ENCODE peak calls at places on chromosomes 16 and 17, in seven cellular contexts. B is prostate gland, X is transverse colon, L is GM12878, W is breast epithelium, P is HepG2, S is HCT116. E is an unnamed sample.
A peak's percentile ranks its signal among the peaks of the same experiment; 100 is the strongest.

GRCh38 chr17:63282455-63282854 is 163.7 kb downstream of the CYB561 start:
- DNase-seq in B (no peak), S (no peak), W (no peak), L (no peak), P (no peak), X (no peak), E (no peak)

GRCh38 chr16:86834451-86835035 is 256.2 kb downstream of the FOXL1 start:
- DNase-seq in P (no peak), L (no peak), X (no peak), W (no peak), B (no peak), S (no peak), E (peak; percentile 53)

GRCh38 chr16:66416981-66417700 is 10.0 kb upstream of the BEAN1 start:
- DNase-seq in L (no peak), B (no peak), W (no peak), P (no peak), S (no peak), X (no peak), E (no peak)

GRCh38 chr17:77439382-77440013 is 298.7 kb downstream of the SEC14L1 start:
- DNase-seq in B (no peak), L (no peak), S (no peak), W (no peak), P (no peak), X (no peak), E (no peak)

GRCh38 chr17:2034157-2034556 is 4.2 kb downstream of the DPH1 start:
- DNase-seq in S (no peak), X (no peak), P (no peak), L (no peak), W (no peak), B (no peak), E (no peak)

GRCh38 chr17:77599699-77600098 is 358.8 kb upstream of the TNRC6C start:
- DNase-seq in S (no peak), W (no peak), B (no peak), X (no peak), P (no peak), L (no peak), E (no peak)

GRCh38 chr17:45907720-45908395 is 13.5 kb downstream of the MAPT start:
- DNase-seq in L (no peak), X (no peak), P (no peak), S (no peak), B (no peak), W (no peak), E (no peak)

GRCh38 chr16:66988197-66988788 is at the start of gene CES4A:
- DNase-seq in W (no peak), S (no peak), L (no peak), P (peak; percentile 49), X (no peak), B (no peak), E (peak; percentile 75)

DNA sequence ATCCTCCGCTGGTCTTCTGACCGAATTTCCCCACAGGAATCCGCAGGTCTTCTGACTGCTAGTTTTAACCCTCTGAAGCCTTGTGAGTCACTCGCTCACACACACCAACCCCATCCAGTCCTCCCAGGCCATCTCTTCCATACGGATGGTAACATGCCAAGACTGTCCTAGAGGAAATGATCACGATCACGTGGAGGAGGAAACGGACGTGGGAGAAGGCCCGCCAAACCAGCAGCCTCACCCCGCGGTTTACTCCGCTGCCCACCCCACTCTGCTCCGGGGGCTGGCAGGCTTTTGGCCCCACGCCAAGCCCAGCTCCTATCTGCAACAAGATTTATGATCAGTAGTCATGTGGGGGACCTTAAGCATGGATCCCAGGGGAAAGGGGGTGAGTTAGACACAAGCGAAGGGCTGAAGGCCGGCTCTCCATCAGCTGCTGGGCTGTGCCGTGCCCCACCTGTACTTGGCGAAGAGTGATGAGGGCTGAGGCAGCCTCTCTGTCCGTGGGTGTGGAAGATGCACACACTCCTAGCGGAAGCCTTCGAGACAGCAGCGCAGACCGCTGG is 1.5 kb upstream of the FAAP100 start:
- DNase-seq in P (no peak), L (peak; percentile 9), X (peak; percentile 33), S (peak; percentile 16), B (no peak), W (no peak), E (no peak)
- TF ChIP-seq POLR2AphosphoS5 in P (no peak), L (no peak), X (no peak), S (no peak), B (no peak), W (no peak), E (peak; percentile 39)

GRCh38 chr17:74810699-74811485 is 34.7 kb upstream of the NAT9 start:
- DNase-seq in P (no peak), S (no peak), W (no peak), X (no peak), L (no peak), B (no peak), E (no peak)
- H3K9me3 ChIP-seq in P (no peaks in the 10 kb centered on the region), S (no peaks in the 10 kb centered on the region), W (no peaks in the 10 kb centered on the region), X (no peaks in the 10 kb centered on the region), L (no peaks in the 10 kb centered on the region), B (no peaks in the 10 kb centered on the region), E (no peaks in the 10 kb centered on the region)

DNA sequence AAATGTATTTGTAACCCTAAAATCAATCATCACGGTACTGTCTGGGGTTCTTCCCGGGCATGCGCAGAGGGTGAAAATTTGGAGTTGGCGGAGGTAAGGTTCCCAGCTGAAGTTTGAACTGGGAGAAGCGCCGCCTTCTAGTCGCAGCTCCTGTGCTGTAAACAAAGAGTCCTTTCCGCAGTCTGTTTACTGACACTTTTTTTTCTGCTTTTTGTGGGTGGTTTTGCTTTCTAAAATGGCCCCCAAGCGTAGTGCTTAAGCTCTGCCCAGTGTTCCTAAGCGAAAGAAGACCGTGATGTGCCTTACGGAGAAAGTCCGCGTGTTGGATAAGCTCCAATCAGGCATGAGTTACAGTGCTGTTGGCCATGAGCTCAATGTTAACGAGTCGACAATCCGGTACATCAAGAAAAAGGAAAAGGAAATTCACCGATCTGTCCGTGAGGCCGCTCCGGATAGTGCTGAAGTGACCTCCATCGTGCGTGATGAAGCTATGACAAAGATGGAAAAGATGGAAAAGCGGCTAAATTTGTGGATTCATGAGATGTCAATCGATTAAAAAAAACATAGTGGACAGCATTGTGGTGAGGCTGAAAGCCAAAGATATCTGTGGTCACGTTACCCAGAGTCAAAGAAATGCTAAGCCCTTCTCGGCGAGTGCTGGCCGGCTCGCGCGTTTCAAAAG is 570 bp upstream of the CFDP1 start:
- DNase-seq in X (peak; percentile 74), B (peak; percentile 84), P (peak; percentile 93), S (no peak), L (no peak), W (peak; percentile 62), E (peak; percentile 92)
- TF ChIP-seq POLR2A in X (no peak), B (no peak), P (peak; percentile 20), S (no peak), L (peak; percentile 40), W (peak; percentile 27), E (no peak)

GRCh38 chr17:43401293-43401692 is 2.5 kb downstream of the ARL4D start:
- DNase-seq in W (no peak), L (no peak), P (no peak), X (no peak), B (no peak), S (no peak), E (peak; percentile 83)
- TF ChIP-seq POLR2AphosphoS5 in W (no peak), L (no peak), P (peak; percentile 40), X (no peak), B (no peak), S (no peak), E (peak; percentile 45)

GRCh38 chr16:53736297-53736696 is 32.3 kb downstream of the FTO start:
- DNase-seq in S (no peak), W (no peak), P (no peak), L (no peak), B (no peak), X (no peak), E (no peak)

GRCh38 chr16:53740476-53740875 is 36.5 kb downstream of the FTO start:
- DNase-seq in B (no peak), X (no peak), P (no peak), W (no peak), S (no peak), L (no peak), E (no peak)

GRCh38 chr16:53734908-53735307 is 31.0 kb downstream of the FTO start:
- DNase-seq in W (no peak), P (no peak), X (no peak), S (no peak), B (no peak), L (no peak), E (no peak)

GRCh38 chr16:53740933-53741531 is 37.1 kb downstream of the FTO start:
- DNase-seq in L (no peak), B (no peak), P (peak; percentile 24), W (no peak), X (no peak), S (no peak), E (no peak)

GRCh38 chr16:53737563-53737962 is 33.6 kb downstream of the FTO start:
- DNase-seq in L (no peak), X (no peak), P (no peak), W (no peak), B (no peak), S (no peak), E (no peak)
- H3K9me3 ChIP-seq in L (no peaks in the 10 kb centered on the region), X (no peaks in the 10 kb centered on the region), P (no peaks in the 10 kb centered on the region), W (no peaks in the 10 kb centered on the region), B (no peaks in the 10 kb centered on the region), S (no peaks in the 10 kb centered on the region), E (no peaks in the 10 kb centered on the region)

DNA sequence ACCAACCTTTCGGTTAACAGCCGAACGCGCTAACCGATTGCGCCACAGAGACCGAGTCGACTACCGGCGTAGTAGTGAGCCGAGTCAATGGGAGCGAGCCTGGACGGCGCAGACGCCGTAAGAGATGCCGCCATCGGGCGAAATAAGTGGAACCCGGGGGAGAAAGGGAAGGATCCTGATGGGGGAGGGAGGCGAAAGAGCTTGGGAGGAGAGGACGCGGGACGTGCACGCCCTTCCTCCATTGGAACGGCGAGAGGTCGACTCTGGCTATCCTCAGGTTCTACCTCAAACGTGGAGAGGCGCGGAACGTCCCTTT is 780 bp upstream of the PSMB3 start:
- DNase-seq in X (peak; percentile 88), P (peak; percentile 83), B (peak; percentile 79), L (peak; percentile 80), W (peak; percentile 88), S (peak; percentile 66), E (peak; percentile 90)
- TF ChIP-seq POLR2A in X (no peak), P (peak; percentile 45), B (no peak), L (no peak), W (no peak), S (no peak), E (no peak)

E was measured in sigmoid colon.